ENCODE peak calls at places on chromosome 7, in five cellular contexts. Q, I, G, R and X are unnamed samples.

GRCh38 chr7:133504825-133505224 is 251.9 kb downstream of the EXOC4 start:
- DNase-seq in Q (no peak), I (no peak), G (no peak), R (peak), X (no peak)

GRCh38 chr7:99910976-99911375 is 8.4 kb downstream of the TRIM4 start:
- DNase-seq in G (no peak), Q (no peak), I (no peak), R (no peak), X (no peak)

GRCh38 chr7:40220421-40220911 is 85.7 kb downstream of the SUGCT start:
- DNase-seq in R (peak), Q (no peak), G (no peak), I (no peak), X (no peak)

GRCh38 chr7:124701955-124702354 is 63.6 kb downstream of the GPR37 start:
- DNase-seq in I (no peak), G (peak), Q (no peak), R (peak), X (no peak)

GRCh38 chr7:72751978-72752377 is 76.0 kb downstream of the TYW1B start:
- DNase-seq in Q (no peak), I (peak), G (no peak), R (no peak), X (no peak)

GRCh38 chr7:28258240-28258639 is 77.6 kb upstream of the JAZF1 start:
- DNase-seq in R (no peak), Q (no peak), I (no peak), G (no peak), X (no peak)

GRCh38 chr7:2566890-2567662 is 8.3 kb downstream of the IQCE start:
- DNase-seq in R (no peak), Q (no peak), G (peak), I (no peak), X (no peak)

GRCh38 chr7:98278408-98278807 is 3.1 kb upstream of the BRI3 start:
- DNase-seq in G (no peak), I (no peak), R (no peak), Q (no peak), X (no peak)

GRCh38 chr7:125355899-125356298 is 426.3 kb upstream of the POT1 start:
- DNase-seq in G (no peak), Q (no peak), I (no peak), R (no peak), X (no peak)

DNA sequence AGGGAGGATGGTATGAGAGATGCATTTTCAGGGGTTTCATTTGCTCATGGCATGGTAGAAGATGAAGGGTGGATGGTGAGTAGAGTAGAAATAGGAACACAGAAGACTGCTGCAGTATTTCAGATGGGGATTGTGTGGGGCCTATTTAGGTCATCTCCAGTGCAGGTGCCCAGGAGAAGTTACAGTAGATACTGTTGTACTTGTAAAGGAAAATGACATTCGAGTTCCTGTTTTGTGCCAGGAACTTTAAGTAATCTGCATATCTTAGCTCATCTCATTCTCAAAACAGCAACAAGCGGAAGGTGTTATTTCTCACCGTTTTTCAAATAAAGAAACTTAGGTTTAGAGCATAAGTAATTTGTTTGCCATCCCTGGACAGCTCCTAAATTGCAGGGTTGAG is 156.2 kb downstream of the AUTS2 start:
- DNase-seq in Q (no peak), R (no peak), I (no peak), G (no peak), X (no peak)
- H3K27ac ChIP-seq in Q (no peak), R (no peak), I (no peak), G (no peak), X (no peak)

DNA sequence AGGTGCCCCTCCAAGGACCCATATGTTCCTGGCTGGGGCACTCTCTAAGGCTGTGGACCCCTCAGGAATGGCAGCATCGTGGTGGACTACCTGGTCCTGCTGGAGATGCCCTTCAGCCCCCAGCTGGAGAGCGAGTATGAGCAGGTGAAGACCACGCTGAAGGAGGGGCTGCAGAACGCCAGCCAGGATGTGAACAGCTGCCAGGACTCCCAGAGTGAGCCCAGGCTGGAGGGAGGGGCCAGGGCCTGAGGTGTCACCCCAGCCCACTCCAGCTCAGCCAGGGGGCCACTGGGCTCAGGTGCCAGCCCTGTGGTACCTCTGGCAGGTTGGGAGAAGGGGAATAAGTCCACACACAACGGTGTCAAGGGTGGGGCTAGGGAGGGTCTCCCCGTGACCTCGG is 4.7 kb upstream of the MUC12 start:
- DNase-seq in R (no peak), G (no peak), Q (no peak), I (no peak), X (no peak)
- H3K4me3 ChIP-seq in R (no peak), G (no peak), Q (no peak), I (no peak), X (no peak)

GRCh38 chr7:127871226-127871625 is 160.0 kb downstream of the LRRC4 start:
- DNase-seq in Q (no peak), I (no peak), R (no peak), G (no peak), X (no peak)
- H3K27ac ChIP-seq in Q (no peak), I (no peak), R (no peak), G (no peak), X (no peak)

GRCh38 chr7:18978108-18978495 is 139.3 kb downstream of the TWIST1 start:
- DNase-seq in G (no peak), Q (no peak), R (peak), I (no peak), X (no peak)
- H3K4me3 ChIP-seq in G (no peak), Q (no peak), R (no peak), I (no peak), X (no peak)

GRCh38 chr7:139658919-139659675 is 118.7 kb downstream of the HIPK2 start:
- DNase-seq in Q (no peak), I (no peak), G (peak), R (no peak), X (no peak)

GRCh38 chr7:139661875-139662274 is 115.9 kb downstream of the HIPK2 start:
- DNase-seq in Q (no peak), R (no peak), G (no peak), I (no peak), X (no peak)

GRCh38 chr7:139660317-139661042 is 117.3 kb downstream of the HIPK2 start:
- DNase-seq in I (no peak), G (no peak), R (no peak), Q (no peak), X (no peak)

GRCh38 chr7:139659922-139660316 is 117.9 kb downstream of the HIPK2 start:
- DNase-seq in I (no peak), R (no peak), Q (no peak), G (no peak), X (no peak)

DNA sequence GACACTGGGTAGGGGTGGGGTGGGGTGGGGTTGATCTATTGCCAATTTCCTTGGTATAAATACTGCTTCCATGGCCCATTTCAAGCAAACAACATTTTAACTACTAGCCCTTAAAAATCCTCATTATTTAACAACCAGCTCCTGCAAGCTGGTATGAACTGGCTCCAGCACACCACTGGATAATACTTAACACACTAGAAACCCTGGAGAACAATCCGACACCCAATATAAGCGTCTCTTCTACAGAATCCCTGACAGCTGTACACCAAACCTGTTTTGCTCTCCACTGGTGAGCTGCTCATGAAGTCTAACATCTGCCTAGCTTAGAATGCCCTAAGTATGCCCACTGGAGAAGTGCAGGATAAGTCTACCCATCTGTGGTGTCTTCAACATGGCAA is 116.8 kb downstream of the HIPK2 start:
- DNase-seq in R (no peak), I (no peak), G (no peak), Q (no peak), X (no peak)
- H3K27ac ChIP-seq in R (no peak), I (no peak), G (peak), Q (no peak), X (no peak)

GRCh38 chr7:8121243-8121642 is 140.7 kb downstream of the ICA1 start:
- DNase-seq in I (no peak), Q (no peak), R (no peak), G (no peak), X (no peak)

GRCh38 chr7:8126768-8127167 is 135.2 kb downstream of the ICA1 start:
- DNase-seq in G (no peak), R (no peak), Q (no peak), I (no peak), X (no peak)

GRCh38 chr7:8129323-8129659 is 132.7 kb downstream of the ICA1 start:
- DNase-seq in G (no peak), I (no peak), R (no peak), Q (no peak), X (no peak)

GRCh38 chr7:8128457-8129322 is 133.3 kb downstream of the ICA1 start:
- DNase-seq in G (no peak), R (no peak), I (no peak), Q (no peak), X (no peak)

DNA sequence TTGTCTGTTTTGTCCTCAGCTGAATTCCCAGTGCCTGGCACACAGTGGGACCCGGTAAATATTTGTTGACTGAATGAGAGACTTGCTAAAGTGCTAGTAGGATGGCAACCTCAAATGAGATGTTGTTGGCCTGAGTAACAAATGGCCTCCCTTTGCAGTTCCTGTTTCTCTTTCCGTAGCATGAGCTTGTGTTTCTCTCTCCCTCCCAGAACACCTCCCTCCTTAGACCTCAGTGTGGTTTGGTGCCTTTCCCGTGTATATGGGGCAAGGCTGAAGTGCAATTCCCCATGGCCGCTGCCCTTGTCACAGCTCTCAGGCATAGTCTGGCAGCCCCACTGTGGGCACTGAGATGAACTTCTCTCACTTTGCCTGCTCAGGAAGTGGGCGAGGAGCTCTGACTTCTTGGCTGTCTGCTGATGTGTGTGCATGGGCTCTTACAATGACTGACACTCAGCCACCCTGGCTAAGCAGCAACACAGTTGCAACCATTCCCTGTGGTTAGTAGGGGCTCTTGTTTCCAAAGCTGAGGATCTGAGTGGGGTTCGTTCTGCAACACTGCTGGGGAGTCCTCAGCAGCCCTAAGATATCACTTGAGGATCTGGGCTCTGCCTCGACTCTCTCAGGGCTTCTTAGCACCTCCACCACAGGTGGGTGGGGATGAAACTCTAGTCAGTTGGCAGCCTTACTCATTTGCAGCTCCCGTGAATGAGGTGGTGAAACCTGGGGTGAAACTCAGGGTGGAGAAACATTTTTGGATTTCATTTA is 136.1 kb downstream of the ICA1 start:
- DNase-seq in G (no peak), I (peak), Q (peak), R (no peak), X (no peak)
- H3K4me3 ChIP-seq in G (no peak), I (no peak), Q (peak), R (no peak), X (no peak)

GRCh38 chr7:18855796-18856195 is 261.6 kb downstream of the TWIST1 start:
- DNase-seq in Q (no peak), I (no peak), R (peak), G (no peak), X (no peak)

GRCh38 chr7:18858232-18858631 is 259.2 kb downstream of the TWIST1 start:
- DNase-seq in I (no peak), R (no peak), Q (no peak), G (no peak), X (no peak)

GRCh38 chr7:18860226-18860625 is 257.2 kb downstream of the TWIST1 start:
- DNase-seq in I (no peak), R (no peak), G (no peak), Q (no peak), X (no peak)

GRCh38 chr7:18861514-18861913 is 255.9 kb downstream of the TWIST1 start:
- DNase-seq in G (no peak), Q (no peak), I (no peak), R (peak), X (no peak)

GRCh38 chr7:18859331-18859730 is 258.1 kb downstream of the TWIST1 start:
- DNase-seq in R (no peak), I (no peak), Q (no peak), G (no peak), X (no peak)
- H3K27ac ChIP-seq in R (no peak), I (no peak), Q (no peak), G (no peak), X (no peak)

GRCh38 chr7:35905555-35905954 is 104.7 kb downstream of the SEPTIN7 start:
- DNase-seq in R (peak), I (no peak), G (no peak), Q (no peak), X (no peak)

GRCh38 chr7:35908305-35909223 is 107.7 kb downstream of the SEPTIN7 start:
- DNase-seq in I (no peak), Q (no peak), R (no peak), G (peak), X (no peak)

GRCh38 chr7:35909870-35910357 is 109.1 kb downstream of the SEPTIN7 start:
- DNase-seq in I (no peak), R (no peak), Q (no peak), G (no peak), X (no peak)

DNA sequence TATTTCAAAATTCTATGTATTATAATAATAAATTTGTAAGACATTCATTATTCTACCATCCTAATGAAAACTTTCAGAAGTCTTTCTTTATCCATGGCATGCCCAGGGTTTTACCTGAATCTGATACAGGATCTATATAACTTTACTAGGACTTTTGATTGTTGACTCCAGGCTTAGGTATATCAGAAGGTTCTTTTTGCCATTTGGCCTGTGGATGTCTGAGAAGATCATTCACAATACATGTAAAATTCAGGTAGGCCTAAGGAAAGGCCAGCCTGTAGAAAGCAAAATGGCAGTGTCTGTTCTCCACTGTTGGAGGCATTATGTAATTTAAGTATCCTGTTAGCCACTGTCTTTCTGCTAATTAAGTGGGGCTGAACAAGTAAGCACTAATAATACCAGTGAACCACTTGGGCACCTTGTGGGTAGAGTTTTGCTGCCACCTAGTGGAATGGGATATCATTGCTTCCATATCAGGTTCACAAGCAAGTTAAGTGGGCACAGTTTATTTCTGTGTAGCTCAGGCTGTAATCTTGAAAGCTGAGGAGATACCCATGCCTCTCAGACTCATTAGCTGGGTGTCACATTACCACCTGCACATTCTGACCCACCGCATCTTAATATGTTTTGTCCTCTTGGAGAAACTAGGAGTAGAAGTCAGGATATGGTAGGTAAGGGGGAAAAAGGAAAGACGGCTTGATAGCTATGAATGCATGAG is 105.5 kb downstream of the SEPTIN7 start:
- DNase-seq in I (peak), G (peak), R (peak), Q (peak), X (no peak)
- H3K4me3 ChIP-seq in I (no peak), G (no peak), R (no peak), Q (no peak), X (no peak)

GRCh38 chr7:47604496-47604890 is 22.6 kb upstream of the TNS3 start:
- DNase-seq in I (no peak), R (no peak), Q (no peak), G (no peak), X (no peak)
- H3K27ac ChIP-seq in I (no peak), R (peak), Q (no peak), G (no peak), X (peak)